ENCODE peak calls at places on chromosome 6, in four cellular contexts. One of them, this sample, is unnamed.
A peak's percentile ranks its signal among the peaks of the same experiment; 100 is the strongest.

GRCh38 chr6:56875961-56876360 is 78.9 kb upstream of the BEND6 start:
- DNase-seq in HepG2: peak; percentile 84
- DNase-seq in GM12878: no peak
- DNase-seq in stomach: no peak
- DNase-seq in this sample: no peak

GRCh38 chr6:23446394-23447001 is 679.5 kb upstream of the NRSN1 start:
- DNase-seq in HepG2: no peak
- DNase-seq in GM12878: no peak
- DNase-seq in stomach: no peak
- DNase-seq in this sample: no peak

GRCh38 chr6:7124631-7125030 is 16.9 kb downstream of the RREB1 start:
- DNase-seq in GM12878: no peak
- DNase-seq in stomach: no peak
- DNase-seq in HepG2: no peak
- DNase-seq in this sample: no peak

GRCh38 chr6:105691064-105691463 is 288.2 kb upstream of the PREP start:
- DNase-seq in stomach: no peak
- DNase-seq in GM12878: no peak
- DNase-seq in HepG2: no peak
- DNase-seq in this sample: no peak

GRCh38 chr6:137867685-137868509 is 838 bp downstream of the TNFAIP3 start:
- DNase-seq in stomach: peak; percentile 45
- DNase-seq in HepG2: no peak
- DNase-seq in GM12878: no peak
- DNase-seq in this sample: peak; percentile 52

GRCh38 chr6:17484201-17484606 is 90.8 kb downstream of the CAP2 start:
- DNase-seq in GM12878: no peak
- DNase-seq in HepG2: no peak
- DNase-seq in stomach: no peak
- DNase-seq in this sample: no peak

GRCh38 chr6:145756170-145756662 is 20.9 kb upstream of the EPM2A start:
- DNase-seq in GM12878: no peak
- DNase-seq in HepG2: no peak
- DNase-seq in stomach: no peak
- DNase-seq in this sample: peak; percentile 54

GRCh38 chr6:152240983-152241766 is 396.0 kb downstream of the SYNE1 start:
- DNase-seq in HepG2: peak; percentile 81
- DNase-seq in stomach: no peak
- DNase-seq in GM12878: no peak
- DNase-seq in this sample: no peak

GRCh38 chr6:146997062-146997461 is 207.2 kb upstream of the STXBP5 start:
- DNase-seq in GM12878: no peak
- DNase-seq in stomach: no peak
- DNase-seq in HepG2: no peak
- DNase-seq in this sample: no peak

GRCh38 chr6:35718911-35719381 is 17.9 kb upstream of the ARMC12 start:
- DNase-seq in GM12878: no peak
- DNase-seq in stomach: no peak
- DNase-seq in HepG2: no peak
- DNase-seq in this sample: no peak

GRCh38 chr6:136607932-136608772 is 57.9 kb upstream of the MAP7 start:
- DNase-seq in GM12878: peak; percentile 17
- DNase-seq in stomach: peak; percentile 83
- DNase-seq in HepG2: peak; percentile 59
- DNase-seq in this sample: no peak

GRCh38 chr6:1575213-1576041 is 34.3 kb upstream of the FOXC1 start:
- DNase-seq in stomach: no peak
- DNase-seq in HepG2: peak; percentile 23
- DNase-seq in GM12878: peak; percentile 67
- DNase-seq in this sample: no peak

GRCh38 chr6:3194535-3195376 is 32.7 kb downstream of the TUBB2B start:
- DNase-seq in stomach: no peak
- DNase-seq in HepG2: no peak
- DNase-seq in GM12878: no peak
- DNase-seq in this sample: no peak

GRCh38 chr6:159819932-159820640 is 20.0 kb downstream of the PNLDC1 start:
- DNase-seq in stomach: no peak
- DNase-seq in GM12878: no peak
- DNase-seq in HepG2: no peak
- DNase-seq in this sample: no peak

GRCh38 chr6:136752554-136752953 is 39.7 kb downstream of the MAP3K5 start:
- DNase-seq in GM12878: no peak
- DNase-seq in HepG2: no peak
- DNase-seq in stomach: no peak
- DNase-seq in this sample: peak; percentile 34

GRCh38 chr6:26121141-26122004 is 34.1 kb downstream of the HFE start:
- DNase-seq in GM12878: no peak
- DNase-seq in HepG2: peak; percentile 93
- DNase-seq in stomach: no peak
- DNase-seq in this sample: no peak

GRCh38 chr6:26116267-26116666 is 29.0 kb downstream of the HFE start:
- DNase-seq in HepG2: no peak
- DNase-seq in stomach: no peak
- DNase-seq in GM12878: no peak
- DNase-seq in this sample: no peak

GRCh38 chr6:26120807-26121140 is 33.5 kb downstream of the HFE start:
- DNase-seq in stomach: no peak
- DNase-seq in HepG2: no peak
- DNase-seq in GM12878: no peak
- DNase-seq in this sample: no peak

GRCh38 chr6:26122005-26122388 is 34.8 kb downstream of the HFE start:
- DNase-seq in stomach: no peak
- DNase-seq in HepG2: no peak
- DNase-seq in GM12878: no peak
- DNase-seq in this sample: no peak

GRCh38 chr6:26118999-26119398 is 31.8 kb downstream of the HFE start:
- DNase-seq in HepG2: peak; percentile 43
- DNase-seq in GM12878: no peak
- DNase-seq in stomach: peak; percentile 59
- DNase-seq in this sample: no peak
- TF ChIP-seq POLR2AphosphoS5 in HepG2: no peak
- TF ChIP-seq POLR2AphosphoS5 in GM12878: no peak
- TF ChIP-seq POLR2AphosphoS5 in stomach: peak; percentile 5
- TF ChIP-seq POLR2AphosphoS5 in this sample: no peak

DNA sequence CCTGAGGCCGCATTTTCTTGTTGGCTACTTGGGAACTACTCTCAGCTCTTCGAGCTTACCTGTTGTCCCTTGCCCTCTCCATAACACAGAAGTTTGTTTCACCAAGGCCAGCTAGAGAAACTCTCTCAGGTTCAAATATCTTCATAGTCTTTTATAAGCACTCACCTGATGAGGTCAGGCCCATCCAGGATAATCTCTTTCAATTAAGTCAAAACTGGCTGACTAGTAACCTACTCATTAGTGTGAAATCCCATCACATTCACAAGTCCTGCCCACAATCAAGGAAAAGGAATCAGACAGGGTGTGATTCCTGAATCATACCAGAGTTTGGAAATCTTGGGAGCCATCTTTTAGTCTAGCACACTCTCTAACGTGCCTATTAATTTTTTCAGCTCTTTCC is 195.2 kb upstream of the HS3ST5 start:
- DNase-seq in GM12878: no peak
- DNase-seq in stomach: no peak
- DNase-seq in HepG2: no peak
- DNase-seq in this sample: no peak
- TF ChIP-seq CTCF in GM12878: no peak
- TF ChIP-seq CTCF in stomach: no peak
- TF ChIP-seq CTCF in HepG2: no peak
- TF ChIP-seq CTCF in this sample: no peak

DNA sequence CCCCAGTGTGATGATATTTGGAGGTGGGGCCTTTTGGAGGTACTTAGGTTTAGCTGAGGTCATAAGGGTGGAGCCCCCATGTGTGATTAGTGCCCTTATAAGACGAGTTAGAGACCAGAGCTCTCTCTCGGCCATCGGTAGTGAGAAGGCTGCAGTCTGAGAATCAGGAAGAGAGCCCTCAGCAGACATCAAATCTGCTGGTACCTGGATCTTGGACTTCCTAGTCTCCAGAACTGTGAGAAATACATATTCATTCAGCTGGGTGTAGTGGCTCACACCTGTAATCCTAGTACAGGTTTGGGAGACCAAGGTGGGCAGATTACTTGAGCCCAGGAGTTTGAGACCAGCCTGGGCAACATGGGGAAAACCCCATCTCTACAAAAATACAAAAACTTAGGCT is 48.7 kb upstream of the DDR1 start:
- DNase-seq in HepG2: no peak
- DNase-seq in GM12878: no peak
- DNase-seq in stomach: no peak
- DNase-seq in this sample: no peak
- TF ChIP-seq POLR2AphosphoS5 in HepG2: no peak
- TF ChIP-seq POLR2AphosphoS5 in GM12878: no peak
- TF ChIP-seq POLR2AphosphoS5 in stomach: no peak
- TF ChIP-seq POLR2AphosphoS5 in this sample: no peak

GRCh38 chr6:43952746-43953145 is 174.5 kb downstream of the MRPL14 start:
- DNase-seq in HepG2: peak; percentile 29
- DNase-seq in stomach: no peak
- DNase-seq in GM12878: no peak
- DNase-seq in this sample: no peak
- TF ChIP-seq CTCF in HepG2: peak; percentile 59
- TF ChIP-seq CTCF in stomach: no peak
- TF ChIP-seq CTCF in GM12878: peak; percentile 18
- TF ChIP-seq CTCF in this sample: no peak

GRCh38 chr6:113647158-113647889 is 209.8 kb upstream of the MARCKS start:
- DNase-seq in stomach: no peak
- DNase-seq in GM12878: no peak
- DNase-seq in HepG2: no peak
- DNase-seq in this sample: no peak
- TF ChIP-seq POLR2AphosphoS5 in stomach: no peak
- TF ChIP-seq POLR2AphosphoS5 in GM12878: no peak
- TF ChIP-seq POLR2AphosphoS5 in HepG2: no peak
- TF ChIP-seq POLR2AphosphoS5 in this sample: no peak

DNA sequence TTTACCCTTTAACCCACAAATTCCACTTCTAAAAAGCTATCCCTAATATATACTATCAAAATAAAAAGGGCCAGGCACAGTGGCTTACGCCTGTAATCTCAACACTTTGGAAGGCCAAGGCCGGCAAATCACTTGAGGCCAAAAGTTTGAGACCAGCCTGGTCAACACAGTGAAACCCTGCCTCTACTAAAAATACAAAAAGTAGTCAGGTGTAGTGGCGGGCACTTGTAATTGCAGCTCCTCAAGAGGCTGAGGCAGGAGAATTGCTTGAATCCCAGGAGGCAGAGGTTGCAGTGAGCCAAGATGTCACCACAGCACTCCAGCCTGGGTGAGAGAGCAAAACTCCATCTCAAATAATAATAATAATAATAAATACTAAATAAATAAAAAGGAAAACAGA is 82.5 kb downstream of the TRIM27 start:
- DNase-seq in HepG2: no peak
- DNase-seq in GM12878: no peak
- DNase-seq in stomach: no peak
- DNase-seq in this sample: no peak
- TF ChIP-seq CTCF in HepG2: no peak
- TF ChIP-seq CTCF in GM12878: no peak
- TF ChIP-seq CTCF in stomach: no peak
- TF ChIP-seq CTCF in this sample: no peak

GRCh38 chr6:10315631-10316145 is 99.2 kb downstream of the TFAP2A start:
- DNase-seq in stomach: no peak
- DNase-seq in HepG2: no peak
- DNase-seq in GM12878: no peak
- DNase-seq in this sample: no peak
- TF ChIP-seq POLR2AphosphoS5 in stomach: no peak
- TF ChIP-seq POLR2AphosphoS5 in HepG2: no peak
- TF ChIP-seq POLR2AphosphoS5 in GM12878: no peak
- TF ChIP-seq POLR2AphosphoS5 in this sample: no peak